ENCODE peak calls at places on chromosomes 1 and 21, in ten cellular contexts. Q is DND-41, M is esophagus muscularis mucosa, T is cardiac muscle cell, N is A673, B is kidney epithelial cell, X is prostate gland, C is tibial artery, Y is pancreas, L is breast epithelium. G is an unnamed sample. For H3K36me3, the result is how much of the 10 kb centered on the place peaks cover.

GRCh38 chr1:56095924-56096655 is 483.3 kb downstream of the PLPP3 start:
- DNase-seq in Q (no peak), M (no peak), T (no peak), N (no peak), B (no peak), X (no peak), C (peak), Y (no peak), L (peak), G (peak)

GRCh38 chr1:157382351-157382750 is 170.0 kb downstream of the FCRL5 start:
- DNase-seq in Q (no peak), M (no peak), T (no peak), N (no peak), B (no peak), X (no peak), C (no peak), Y (no peak), L (no peak), G (no peak)

GRCh38 chr21:30257773-30258172 is 25.0 kb downstream of the KRTAP24-1 start:
- DNase-seq in Q (no peak), M (no peak), T (peak), N (peak), B (no peak), X (no peak), C (no peak), Y (no peak), L (no peak), G (no peak)

GRCh38 chr1:109794319-109795132 is 30.8 kb upstream of the EPS8L3 start:
- DNase-seq in Q (no peak), M (no peak), T (no peak), N (no peak), B (no peak), X (no peak), C (peak), Y (no peak), L (no peak), G (peak)

GRCh38 chr1:160681067-160681890 is 30.3 kb downstream of the CD48 start:
- DNase-seq in Q (peak), M (no peak), T (peak), N (peak), B (no peak), X (no peak), C (peak), Y (no peak), L (no peak), G (peak)

GRCh38 chr1:110380667-110381283 is 10.1 kb downstream of the SLC16A4 start:
- DNase-seq in Q (no peak), M (no peak), T (no peak), N (peak), B (no peak), X (no peak), C (no peak), Y (no peak), L (no peak), G (no peak)

GRCh38 chr21:42677339-42678117 is 24.1 kb downstream of the PDE9A start:
- DNase-seq in Q (peak), M (no peak), T (peak), N (no peak), B (peak), X (no peak), C (no peak), Y (no peak), L (no peak), G (no peak)

GRCh38 chr1:39187276-39188046 is 17.0 kb upstream of the MACF1 start:
- DNase-seq in Q (no peak), M (no peak), T (no peak), N (no peak), B (no peak), X (no peak), C (no peak), Y (no peak), L (no peak), G (no peak)

GRCh38 chr1:111747282-111747734 is 8.1 kb upstream of the INKA2 start:
- DNase-seq in Q (peak), M (no peak), T (peak), N (peak), B (no peak), X (peak), C (peak), Y (no peak), L (no peak), G (no peak)

GRCh38 chr1:7473223-7474142 is 297.6 kb upstream of the VAMP3 start:
- DNase-seq in Q (no peak), M (no peak), T (no peak), N (no peak), B (no peak), X (no peak), C (no peak), Y (peak), L (no peak), G (no peak)

GRCh38 chr1:95562230-95562629 is 328.2 kb downstream of the RWDD3 start:
- DNase-seq in Q (no peak), M (no peak), T (no peak), N (no peak), B (no peak), X (no peak), C (no peak), Y (no peak), L (no peak), G (no peak)

GRCh38 chr1:235637756-235638155 is 11.8 kb downstream of the GNG4 start:
- DNase-seq in Q (no peak), M (no peak), T (no peak), N (no peak), B (no peak), X (no peak), C (no peak), Y (no peak), L (no peak), G (no peak)

GRCh38 chr1:166908942-166909341 is 32.9 kb upstream of the TADA1 start:
- DNase-seq in Q (no peak), M (no peak), T (no peak), N (no peak), B (no peak), X (no peak), C (no peak), Y (no peak), L (no peak), G (no peak)

GRCh38 chr1:21491483-21492170 is 17.6 kb upstream of the ALPL start:
- DNase-seq in Q (no peak), M (no peak), T (peak), N (peak), B (no peak), X (no peak), C (no peak), Y (no peak), L (no peak), G (no peak)

GRCh38 chr1:41898191-41898713 is 20.5 kb downstream of the HIVEP3 start:
- DNase-seq in Q (peak), M (peak), T (no peak), N (peak), B (no peak), X (no peak), C (no peak), Y (no peak), L (no peak), G (no peak)

GRCh38 chr1:168520052-168520751 is 23.6 kb downstream of the XCL2 start:
- DNase-seq in Q (peak), M (no peak), T (peak), N (no peak), B (no peak), X (no peak), C (no peak), Y (no peak), L (no peak), G (no peak)

GRCh38 chr1:47881505-47882442 is 115.4 kb downstream of the TRABD2B start:
- DNase-seq in Q (no peak), M (no peak), T (no peak), N (no peak), B (no peak), X (no peak), C (no peak), Y (peak), L (no peak), G (no peak)

DNA sequence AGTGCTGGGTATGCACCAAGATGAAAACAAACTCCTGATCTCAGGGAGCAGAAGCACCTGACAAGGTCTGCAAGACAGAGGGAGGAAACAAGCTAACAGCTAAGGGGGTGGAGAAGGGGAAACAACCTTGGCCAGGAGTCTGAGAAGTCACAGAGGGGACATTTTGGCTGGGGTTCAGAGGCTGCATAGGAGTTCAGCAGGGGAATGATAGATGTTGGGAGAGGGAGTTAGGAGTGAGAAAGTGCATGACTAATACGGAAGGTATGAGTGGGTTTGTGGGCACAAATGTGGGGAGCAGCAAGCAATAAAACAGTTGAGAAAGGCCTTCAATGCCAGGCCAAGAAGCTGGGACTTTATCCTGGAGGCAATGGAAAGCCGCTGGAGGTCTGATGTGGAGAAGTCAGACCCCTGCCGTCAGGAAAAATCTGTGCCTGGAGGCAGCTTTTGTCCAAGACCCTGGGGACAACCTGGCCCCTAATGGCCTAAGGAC is 16.4 kb downstream of the EPHA2 start:
- DNase-seq in Q (no peak), M (no peak), T (no peak), N (no peak), B (peak), X (no peak), C (no peak), Y (no peak), L (no peak), G (no peak)
- TF ChIP-seq CTCF in Q (no peak), M (no peak), T (no peak), N (no peak), B (no peak), X (no peak), C (no peak), Y (no peak), L (no peak), G (no peak)

GRCh38 chr1:57725318-57725717 is 301.5 kb upstream of the DAB1 start:
- DNase-seq in Q (no peak), M (no peak), T (no peak), N (no peak), B (no peak), X (no peak), C (no peak), Y (no peak), L (no peak), G (no peak)

GRCh38 chr1:57727121-57727520 is 303.3 kb upstream of the DAB1 start:
- DNase-seq in Q (peak), M (no peak), T (no peak), N (no peak), B (no peak), X (no peak), C (no peak), Y (no peak), L (no peak), G (no peak)

GRCh38 chr1:57724535-57724934 is 300.7 kb upstream of the DAB1 start:
- DNase-seq in Q (no peak), M (no peak), T (no peak), N (no peak), B (no peak), X (no peak), C (no peak), Y (no peak), L (no peak), G (no peak)

GRCh38 chr1:57729181-57729580 is 305.3 kb upstream of the DAB1 start:
- DNase-seq in Q (no peak), M (peak), T (no peak), N (no peak), B (no peak), X (no peak), C (no peak), Y (no peak), L (no peak), G (no peak)
- H3K36me3 ChIP-seq in Q (under half), M (under half), T (under half), N (under half), B (under half), X (under half), C (under half), Y (under half), L (under half), G (under half)

GRCh38 chr1:204211021-204211420 is 2.8 kb downstream of the GOLT1A start:
- DNase-seq in Q (no peak), M (no peak), T (no peak), N (no peak), B (no peak), X (no peak), C (no peak), Y (no peak), L (no peak), G (no peak)

GRCh38 chr1:204212715-204213114 is 1.1 kb downstream of the GOLT1A start:
- DNase-seq in Q (no peak), M (no peak), T (no peak), N (no peak), B (no peak), X (no peak), C (no peak), Y (no peak), L (no peak), G (no peak)

GRCh38 chr1:204216236-204216635 is 2.4 kb upstream of the GOLT1A start:
- DNase-seq in Q (no peak), M (no peak), T (no peak), N (no peak), B (no peak), X (no peak), C (no peak), Y (no peak), L (no peak), G (no peak)

GRCh38 chr1:204216880-204217647 is 3.3 kb upstream of the GOLT1A start:
- DNase-seq in Q (no peak), M (no peak), T (no peak), N (no peak), B (no peak), X (no peak), C (no peak), Y (no peak), L (no peak), G (no peak)

GRCh38 chr1:204213668-204214662 is at the start of gene GOLT1A:
- DNase-seq in Q (no peak), M (no peak), T (peak), N (peak), B (peak), X (peak), C (peak), Y (peak), L (peak), G (peak)
- TF ChIP-seq CTCF in Q (no peak), M (peak), T (peak), N (peak), B (peak), X (peak), C (peak), Y (peak), L (peak), G (peak)

DNA sequence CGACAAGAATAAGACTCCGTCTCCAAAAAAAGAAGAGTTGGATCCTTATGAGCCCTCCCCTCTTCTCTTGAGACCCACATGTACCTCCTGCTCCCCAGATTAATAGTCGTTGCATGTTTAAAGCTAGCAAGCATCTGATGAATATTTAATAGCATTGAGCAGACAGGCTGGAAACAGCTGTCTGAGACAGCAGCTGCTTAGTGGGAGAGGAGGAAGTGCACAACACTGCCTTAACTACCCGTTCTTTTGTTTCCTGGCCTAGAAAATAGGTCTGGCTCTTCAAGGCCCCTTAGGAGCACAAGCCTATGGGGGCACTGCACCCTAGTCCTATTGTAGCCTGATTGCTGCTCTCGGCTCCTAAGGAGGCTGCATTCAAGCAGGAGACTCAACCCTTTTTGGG is 17.3 kb upstream of the TMEM39B start:
- DNase-seq in Q (no peak), M (no peak), T (no peak), N (peak), B (no peak), X (no peak), C (no peak), Y (no peak), L (no peak), G (no peak)
- H3K36me3 ChIP-seq in Q (half or more), M (half or more), T (under half), N (half or more), B (under half), X (under half), C (half or more), Y (under half), L (under half), G (under half)

DNA sequence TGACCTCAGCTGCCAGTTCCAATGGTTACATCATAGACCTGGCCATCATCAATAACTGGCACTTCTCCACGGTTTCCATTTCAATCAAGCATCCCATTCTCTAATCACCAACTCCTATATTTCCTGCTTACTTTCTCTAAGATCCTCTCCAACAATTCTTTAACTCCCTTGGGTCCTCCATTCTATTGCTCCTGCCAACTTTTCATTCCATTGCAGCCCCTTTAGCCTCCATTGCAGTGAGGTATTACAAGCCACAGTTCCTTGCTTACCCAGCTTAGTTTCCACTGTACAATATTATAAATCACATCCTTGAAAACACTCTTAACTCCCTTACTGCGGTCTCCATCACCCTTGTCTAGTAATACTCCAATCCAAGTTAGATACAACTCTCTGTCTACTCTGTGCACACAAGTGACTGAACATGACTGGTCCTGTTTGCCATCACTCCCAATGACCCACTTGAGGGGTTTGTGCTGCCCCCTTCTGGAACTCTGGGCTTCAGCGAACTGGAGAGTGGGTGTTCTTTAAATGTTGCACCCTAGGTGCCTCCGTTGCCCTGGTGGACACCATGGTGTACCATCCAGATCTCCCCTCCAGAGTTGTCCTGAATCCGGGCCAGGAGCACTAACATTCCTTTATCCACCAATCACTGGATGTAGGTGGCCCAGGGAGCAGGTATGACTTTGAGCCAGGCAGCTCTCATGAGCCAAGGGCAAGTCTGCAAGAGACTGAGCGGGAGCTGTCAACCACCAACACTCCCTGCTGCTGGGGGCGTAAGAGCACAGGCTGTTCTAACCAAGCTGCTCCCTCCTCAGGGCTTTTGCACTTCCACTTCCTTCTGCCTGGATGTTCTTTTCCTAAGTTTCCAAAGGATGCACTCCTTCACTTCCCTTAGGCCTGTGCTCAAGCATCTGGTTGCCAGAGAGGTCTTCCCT is 3.7 kb upstream of the FNDC7 start:
- DNase-seq in Q (peak), M (no peak), T (no peak), N (peak), B (no peak), X (no peak), C (no peak), Y (no peak), L (no peak), G (no peak)
- TF ChIP-seq CTCF in Q (peak), M (no peak), T (no peak), N (peak), B (no peak), X (no peak), C (no peak), Y (no peak), L (no peak), G (no peak)

DNA sequence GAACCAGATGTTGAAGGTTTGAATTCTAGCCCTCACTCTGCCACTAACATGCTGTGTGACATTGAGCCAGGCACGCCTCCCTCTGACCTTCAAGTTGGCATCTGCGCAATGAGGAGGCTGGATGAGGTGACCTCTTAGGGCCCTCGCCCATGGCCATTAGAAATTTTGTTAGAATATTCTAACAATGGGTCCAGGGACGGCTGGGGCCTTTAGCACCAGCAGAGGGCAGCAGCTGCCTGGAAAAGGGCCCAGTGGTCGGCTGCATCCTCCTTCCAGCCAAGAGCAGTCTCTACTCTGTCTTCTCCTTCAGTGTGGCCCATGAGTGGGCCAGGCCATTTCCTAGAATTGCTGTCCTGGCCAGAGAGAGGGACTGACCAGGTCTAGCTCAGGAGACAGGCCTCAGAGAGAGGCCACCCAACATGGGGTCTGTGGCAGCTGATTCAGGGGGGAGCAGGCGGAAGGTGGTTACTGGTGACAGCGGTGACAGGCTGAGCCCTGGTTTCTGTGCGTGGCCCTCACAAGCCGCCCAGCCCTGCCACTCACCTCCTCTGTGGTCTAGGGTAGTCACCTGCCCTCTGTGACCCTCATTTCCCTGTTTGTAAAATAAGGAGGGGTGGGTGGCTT is 101.3 kb upstream of the ACTL8 start:
- DNase-seq in Q (peak), M (no peak), T (peak), N (peak), B (no peak), X (no peak), C (no peak), Y (no peak), L (no peak), G (peak)
- H3K36me3 ChIP-seq in Q (under half), M (half or more), T (under half), N (under half), B (under half), X (under half), C (half or more), Y (half or more), L (under half), G (under half)

GRCh38 chr1:200949626-200950025 is 54.9 kb downstream of the INAVA start:
- DNase-seq in Q (no peak), M (no peak), T (no peak), N (no peak), B (no peak), X (no peak), C (no peak), Y (no peak), L (no peak), G (no peak)

GRCh38 chr1:200951016-200951415 is 56.3 kb downstream of the INAVA start:
- DNase-seq in Q (no peak), M (no peak), T (no peak), N (no peak), B (no peak), X (no peak), C (no peak), Y (no peak), L (no peak), G (no peak)

GRCh38 chr1:200958597-200958996 is 63.9 kb downstream of the INAVA start:
- DNase-seq in Q (no peak), M (no peak), T (no peak), N (no peak), B (no peak), X (no peak), C (no peak), Y (no peak), L (no peak), G (no peak)

GRCh38 chr1:200959341-200959985 is 64.1 kb downstream of the KIF21B start:
- DNase-seq in Q (no peak), M (no peak), T (peak), N (no peak), B (no peak), X (no peak), C (no peak), Y (no peak), L (no peak), G (no peak)

GRCh38 chr1:200954434-200954833 is 59.7 kb downstream of the INAVA start:
- DNase-seq in Q (no peak), M (no peak), T (no peak), N (no peak), B (no peak), X (no peak), C (no peak), Y (no peak), L (no peak), G (no peak)
- TF ChIP-seq CTCF in Q (no peak), M (no peak), T (no peak), N (no peak), B (no peak), X (no peak), C (no peak), Y (no peak), L (no peak), G (no peak)

DNA sequence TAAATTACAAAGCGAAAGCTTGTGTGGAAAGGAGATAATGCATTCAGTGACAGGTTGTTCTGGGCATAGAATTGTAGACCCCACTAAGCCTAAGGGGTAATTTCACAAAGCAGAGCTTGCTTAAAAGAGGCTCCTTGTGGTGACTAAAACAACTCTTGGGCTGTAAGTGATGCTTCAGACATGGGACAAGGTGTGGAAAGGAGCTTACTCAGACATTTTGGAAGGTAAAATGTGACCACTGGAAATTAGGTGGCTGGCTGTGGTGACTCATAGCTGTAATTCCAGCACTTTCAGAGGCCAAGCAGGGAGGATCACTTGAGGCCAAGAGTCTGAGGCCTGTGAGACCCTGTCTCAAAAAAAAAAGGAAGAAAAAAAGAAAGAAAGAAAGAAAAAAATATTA is 51.1 kb upstream of the LRRC8C start:
- DNase-seq in Q (no peak), M (no peak), T (no peak), N (no peak), B (no peak), X (no peak), C (no peak), Y (no peak), L (no peak), G (no peak)
- H3K36me3 ChIP-seq in Q (under half), M (under half), T (under half), N (under half), B (under half), X (under half), C (under half), Y (under half), L (under half), G (under half)

GRCh38 chr21:25421327-25422028 is 185.8 kb downstream of the MRPL39 start:
- DNase-seq in Q (peak), M (no peak), T (peak), N (peak), B (peak), X (no peak), C (peak), Y (no peak), L (no peak), G (no peak)
- TF ChIP-seq CTCF in Q (peak), M (peak), T (peak), N (peak), B (peak), X (peak), C (peak), Y (no peak), L (no peak), G (no peak)

G was measured in uterus.